ENCODE peak calls at places on chromosomes 6 and 20, in six cellular contexts. R, K, Q, L, E and O are unnamed samples.

GRCh38 chr6:51930602-51931001 is 156.8 kb downstream of the PKHD1 start:
- DNase-seq in E (no peak), K (no peak), L (no peak), R (no peak), Q (no peak), O (no peak)

GRCh38 chr20:8473459-8473858 is 341.4 kb downstream of the PLCB1 start:
- DNase-seq in L (no peak), Q (no peak), R (peak), E (no peak), K (no peak), O (no peak)

GRCh38 chr6:15376900-15377487 is 131.1 kb downstream of the JARID2 start:
- DNase-seq in Q (no peak), E (no peak), L (no peak), K (no peak), R (no peak), O (no peak)

GRCh38 chr6:32195652-32195901 is 3.1 kb upstream of the GPSM3 start:
- DNase-seq in R (peak), L (peak), Q (peak), E (peak), K (peak), O (peak)

GRCh38 chr6:75414445-75415021 is 79.1 kb downstream of the FILIP1 start:
- DNase-seq in Q (no peak), E (no peak), K (no peak), R (no peak), L (no peak), O (no peak)

GRCh38 chr6:52574709-52575489 is 2.0 kb downstream of the TRAM2 start:
- DNase-seq in Q (peak), E (peak), K (peak), R (no peak), L (peak), O (no peak)

GRCh38 chr6:170291271-170292110 is 613 bp upstream of the DLL1 start:
- DNase-seq in L (peak), E (peak), Q (no peak), K (peak), R (no peak), O (peak)

GRCh38 chr6:108947114-108947854 is 99.1 kb downstream of the ARMC2 start:
- DNase-seq in Q (no peak), K (no peak), L (no peak), E (no peak), R (peak), O (peak)

GRCh38 chr20:62500237-62500864 is 24.6 kb upstream of the GATA5 start:
- DNase-seq in R (peak), Q (peak), E (peak), L (peak), K (peak), O (peak)

GRCh38 chr6:81748946-81749345 is 3.5 kb downstream of the TENT5A start:
- DNase-seq in K (no peak), Q (no peak), R (no peak), E (no peak), L (no peak), O (no peak)

GRCh38 chr6:112037783-112038216 is 16.1 kb upstream of the CCN6 start:
- DNase-seq in Q (no peak), L (peak), R (peak), E (no peak), K (peak), O (peak)